ENCODE peak calls at places on chromosomes 13 and 19, in eight cellular contexts. P, S, R, H, D, W, F and M are unnamed samples.

GRCh38 chr19:27734496-27735220 is 1478.3 kb downstream of the UQCRFS1 start:
- DNase-seq in R (no peak), H (no peak), S (no peak), P (no peak), W (no peak), D (peak), F (no peak), M (no peak)

GRCh38 chr19:35601971-35602370 is 10.6 kb upstream of the HAUS5 start:
- DNase-seq in D (no peak), S (no peak), H (no peak), F (no peak), W (no peak), P (no peak), R (no peak), M (no peak)

GRCh38 chr19:15200575-15201364 is at the start of gene NOTCH3:
- DNase-seq in S (no peak), W (no peak), D (no peak), F (no peak), P (peak), R (peak), H (no peak), M (no peak)

GRCh38 chr19:38502410-38503143 is 69.1 kb downstream of the RYR1 start:
- DNase-seq in R (no peak), F (no peak), D (no peak), S (no peak), H (peak), W (no peak), P (no peak), M (no peak)

GRCh38 chr19:48296963-48297734 is 27.3 kb downstream of the ZNF114 start:
- DNase-seq in P (no peak), W (no peak), F (no peak), D (no peak), S (no peak), R (no peak), H (no peak), M (no peak)

GRCh38 chr19:42554046-42554575 is 25.8 kb upstream of the CEACAM1 start:
- DNase-seq in D (no peak), W (no peak), R (no peak), S (no peak), F (no peak), H (no peak), P (no peak), M (no peak)

GRCh38 chr13:37775871-37776270 is 93.7 kb downstream of the TRPC4 start:
- DNase-seq in P (no peak), R (no peak), H (no peak), S (no peak), F (no peak), D (no peak), W (no peak), M (no peak)

GRCh38 chr19:41189425-41190065 is 3.5 kb upstream of the CYP2S1 start:
- DNase-seq in H (no peak), F (no peak), D (no peak), P (peak), W (no peak), R (no peak), S (no peak), M (no peak)

GRCh38 chr19:3284759-3285646 is 60.5 kb downstream of the CELF5 start:
- DNase-seq in D (peak), H (peak), R (peak), W (no peak), P (peak), F (peak), S (no peak), M (peak)

GRCh38 chr13:93948523-93948922 is 531.0 kb downstream of the DCT start:
- DNase-seq in D (no peak), R (no peak), F (no peak), H (no peak), W (no peak), P (no peak), S (no peak), M (no peak)

GRCh38 chr19:8115805-8116396 is 33.5 kb downstream of the FBN3 start:
- DNase-seq in H (no peak), D (no peak), W (no peak), P (no peak), R (no peak), F (no peak), S (no peak), M (no peak)

GRCh38 chr13:77345150-77345780 is 18.4 kb upstream of the MYCBP2 start:
- DNase-seq in H (peak), D (no peak), S (no peak), W (no peak), P (no peak), F (no peak), R (no peak), M (no peak)

GRCh38 chr19:9115307-9115813 is at the start of gene OR7G1:
- DNase-seq in F (no peak), H (no peak), P (no peak), D (no peak), R (no peak), S (no peak), W (no peak), M (no peak)

GRCh38 chr19:48491793-48492123 is 19.9 kb downstream of the LMTK3 start:
- DNase-seq in S (no peak), R (no peak), D (peak), P (no peak), F (no peak), H (no peak), W (no peak), M (no peak)

GRCh38 chr13:97018029-97018819 is 23.9 kb upstream of the OXGR1 start:
- DNase-seq in P (peak), R (peak), W (no peak), S (no peak), H (peak), F (peak), D (peak), M (peak)

GRCh38 chr13:25678398-25678797 is 306.6 kb downstream of the ATP8A2 start:
- DNase-seq in F (no peak), D (no peak), R (peak), S (no peak), W (no peak), H (no peak), P (no peak), M (no peak)

GRCh38 chr19:1566392-1567115 is 1.6 kb downstream of the MEX3D start:
- DNase-seq in W (no peak), H (no peak), F (no peak), D (peak), P (peak), R (peak), S (no peak), M (peak)

GRCh38 chr13:61148691-61149332 is 266.8 kb downstream of the PCDH20 start:
- DNase-seq in H (no peak), D (no peak), R (no peak), S (no peak), W (no peak), F (no peak), P (no peak), M (no peak)

GRCh38 chr13:40072663-40073120 is 417.2 kb downstream of the COG6 start:
- DNase-seq in D (no peak), P (no peak), F (no peak), S (no peak), R (no peak), H (no peak), W (no peak), M (no peak)

GRCh38 chr19:7373862-7374261 is 25.1 kb downstream of the ARHGEF18 start:
- DNase-seq in W (no peak), P (no peak), H (no peak), D (no peak), R (no peak), F (no peak), S (no peak), M (no peak)

GRCh38 chr19:18915639-18916038 is 3.5 kb downstream of the COPE start:
- DNase-seq in H (peak), S (no peak), R (peak), F (no peak), D (peak), P (peak), W (peak), M (peak)

GRCh38 chr19:48656840-48657474 is 11.0 kb upstream of the CA11 start:
- DNase-seq in R (no peak), S (no peak), D (peak), H (no peak), F (no peak), W (no peak), P (peak), M (peak)

GRCh38 chr13:98274921-98275487 is 97.9 kb upstream of the RNF113B start:
- DNase-seq in S (no peak), P (peak), F (no peak), D (no peak), R (no peak), H (no peak), W (no peak), M (no peak)

GRCh38 chr19:17171874-17172273 is 43.3 kb upstream of the USE1 start:
- DNase-seq in H (no peak), F (no peak), P (no peak), D (no peak), R (no peak), S (no peak), W (no peak), M (no peak)

GRCh38 chr13:51643114-51643881 is 59.0 kb downstream of the WDFY2 start:
- DNase-seq in H (no peak), R (no peak), F (no peak), P (peak), S (no peak), D (no peak), W (no peak), M (peak)

GRCh38 chr13:27504541-27504940 is 54.2 kb upstream of the MTIF3 start:
- DNase-seq in R (no peak), P (no peak), F (no peak), D (no peak), S (no peak), W (no peak), H (no peak), M (no peak)

GRCh38 chr19:51102991-51103390 is 5.2 kb downstream of the CTU1 start:
- DNase-seq in R (no peak), W (no peak), F (no peak), H (no peak), S (no peak), D (no peak), P (no peak), M (no peak)

GRCh38 chr13:79307866-79308298 is 98.2 kb downstream of the RBM26 start:
- DNase-seq in D (no peak), R (peak), H (no peak), P (peak), W (peak), S (no peak), F (no peak), M (no peak)

GRCh38 chr13:77136902-77137420 is 110.0 kb upstream of the FBXL3 start:
- DNase-seq in H (no peak), F (no peak), R (no peak), W (no peak), P (peak), S (no peak), D (peak), M (peak)

GRCh38 chr13:53110614-53111013 is 82.0 kb downstream of the OLFM4 start:
- DNase-seq in P (no peak), R (no peak), S (no peak), F (no peak), W (no peak), H (no peak), D (no peak), M (no peak)

GRCh38 chr19:41795031-41795461 is 1.3 kb upstream of the CEACAM3 start:
- DNase-seq in R (peak), S (peak), P (peak), D (peak), W (no peak), H (peak), F (peak), M (no peak)

GRCh38 chr19:42374826-42375376 is 15.2 kb downstream of the CNFN start:
- DNase-seq in F (no peak), R (no peak), H (no peak), W (no peak), D (no peak), S (no peak), P (no peak), M (no peak)

GRCh38 chr13:111388851-111389500 is 68.5 kb downstream of the TEX29 start:
- DNase-seq in D (no peak), W (peak), R (no peak), F (no peak), H (no peak), S (no peak), P (no peak), M (no peak)

GRCh38 chr19:15426485-15427349 is 7.9 kb upstream of the AKAP8L start:
- DNase-seq in F (no peak), H (no peak), W (no peak), P (no peak), S (no peak), D (no peak), R (peak), M (no peak)

GRCh38 chr13:73532582-73532981 is 473.8 kb downstream of the KLF5 start:
- DNase-seq in H (no peak), R (no peak), W (no peak), D (no peak), S (no peak), P (no peak), F (no peak), M (no peak)

GRCh38 chr13:77563110-77563509 is 27.6 kb downstream of the SCEL start:
- DNase-seq in P (peak), D (no peak), R (peak), W (no peak), F (no peak), H (no peak), S (no peak), M (peak)

GRCh38 chr13:43005460-43006236 is 13.6 kb upstream of the EPSTI1 start:
- DNase-seq in H (no peak), R (no peak), S (no peak), F (no peak), W (no peak), D (no peak), P (peak), M (peak)